ENCODE peak calls at places on chromosomes 6 and 20, in four cellular contexts. S is B cell, N is tibial artery, O is AG09319. B is an unnamed sample.
A peak's percentile ranks its signal among the peaks of the same experiment; 100 is the strongest.

GRCh38 chr6:112780498-112781096 is 433.5 kb downstream of the RFPL4B start:
- DNase-seq in N (peak; percentile 61), S (peak; percentile 29), O (peak; percentile 54), B (peak; percentile 48)

GRCh38 chr6:42255050-42255449 is 37.4 kb upstream of the MRPS10 start:
- DNase-seq in N (no peak), S (no peak), O (no peak), B (no peak)

GRCh38 chr20:31956556-31957220 is 4.8 kb upstream of the PDRG1 start:
- DNase-seq in S (no peak), N (no peak), O (no peak), B (no peak)

GRCh38 chr6:30206152-30206551 is 7.1 kb downstream of the TRIM26 start:
- DNase-seq in N (no peak), S (no peak), O (no peak), B (no peak)

GRCh38 chr20:56665806-56666205 is 36.7 kb downstream of the TFAP2C start:
- DNase-seq in O (no peak), N (no peak), S (no peak), B (no peak)

GRCh38 chr6:168451805-168452204 is 10.8 kb downstream of the SMOC2 start:
- DNase-seq in S (no peak), N (no peak), O (no peak), B (no peak)

GRCh38 chr6:112298816-112299281 is 44.5 kb upstream of the LAMA4 start:
- DNase-seq in N (no peak), S (no peak), O (no peak), B (no peak)

GRCh38 chr6:140475086-140475485 is 1100.6 kb upstream of the CITED2 start:
- DNase-seq in N (no peak), S (no peak), O (no peak), B (no peak)

GRCh38 chr20:10610266-10610665 is 63.5 kb downstream of the JAG1 start:
- DNase-seq in N (no peak), O (no peak), S (no peak), B (no peak)

GRCh38 chr6:14369717-14370116 is 252.1 kb downstream of the CD83 start:
- DNase-seq in O (no peak), S (no peak), N (no peak), B (no peak)

GRCh38 chr6:45314146-45314545 is 14.0 kb upstream of the RUNX2 start:
- DNase-seq in O (no peak), N (no peak), S (no peak), B (no peak)

GRCh38 chr6:166782541-166782940 is 155.5 kb upstream of the RPS6KA2 start:
- DNase-seq in O (no peak), N (no peak), S (no peak), B (no peak)

GRCh38 chr6:137798846-137799245 is 68.2 kb upstream of the TNFAIP3 start:
- DNase-seq in N (no peak), S (no peak), O (no peak), B (no peak)

GRCh38 chr6:2111162-2111677 is 134.2 kb downstream of the GMDS start:
- DNase-seq in S (no peak), N (no peak), O (no peak), B (no peak)

GRCh38 chr20:50292324-50293243 is 102.0 kb downstream of the CEBPB start:
- DNase-seq in O (peak; percentile 97), S (no peak), N (peak; percentile 96), B (peak; percentile 92)

GRCh38 chr6:157974341-157974894 is 7.2 kb upstream of the SYNJ2 start:
- DNase-seq in S (no peak), O (no peak), N (no peak), B (no peak)

GRCh38 chr6:140677781-140678528 is 1303.5 kb upstream of the CITED2 start:
- DNase-seq in S (no peak), O (no peak), N (no peak), B (no peak)

GRCh38 chr6:139290787-139291294 is 957 bp downstream of the TXLNB start:
- DNase-seq in N (peak; percentile 29), S (peak; percentile 64), O (no peak), B (no peak)

GRCh38 chr6:121590438-121590837 is 155.0 kb downstream of the GJA1 start:
- DNase-seq in N (no peak), O (no peak), S (no peak), B (no peak)

GRCh38 chr6:170225852-170226417 is 64.9 kb downstream of the DLL1 start:
- DNase-seq in N (no peak), O (no peak), S (no peak), B (no peak)

GRCh38 chr6:27095914-27096313 is 151.6 kb upstream of the PRSS16 start:
- DNase-seq in N (no peak), S (no peak), O (no peak), B (no peak)

GRCh38 chr6:75855047-75855446 is 106.0 kb downstream of the MYO6 start:
- DNase-seq in O (peak; percentile 32), N (peak; percentile 41), S (no peak), B (no peak)

GRCh38 chr20:6473197-6473596 is 294.3 kb upstream of the BMP2 start:
- DNase-seq in N (no peak), S (no peak), O (peak; percentile 7), B (no peak)

GRCh38 chr6:105272783-105273182 is 93.0 kb upstream of the POPDC3 start:
- DNase-seq in S (no peak), N (no peak), O (no peak), B (no peak)

GRCh38 chr6:127120787-127121636 is 2.5 kb downstream of the RSPO3 start:
- DNase-seq in S (peak; percentile 60), N (peak; percentile 65), O (peak; percentile 57), B (peak; percentile 46)

GRCh38 chr20:42603655-42604054 is 586.1 kb downstream of the PTPRT start:
- DNase-seq in O (no peak), N (no peak), S (no peak), B (no peak)

GRCh38 chr6:24403501-24403824 is 727 bp downstream of the MRS2 start:
- DNase-seq in S (no peak), O (no peak), N (no peak), B (no peak)

GRCh38 chr6:138546733-138547185 is 47.5 kb upstream of the NHSL1 start:
- DNase-seq in O (no peak), S (no peak), N (no peak), B (no peak)

GRCh38 chr6:168926306-168926705 is 327.3 kb downstream of the THBS2 start:
- DNase-seq in O (no peak), N (no peak), S (no peak), B (no peak)

GRCh38 chr6:35675871-35676459 is 12.8 kb downstream of the FKBP5 start:
- DNase-seq in N (no peak), S (no peak), O (no peak), B (no peak)

DNA sequence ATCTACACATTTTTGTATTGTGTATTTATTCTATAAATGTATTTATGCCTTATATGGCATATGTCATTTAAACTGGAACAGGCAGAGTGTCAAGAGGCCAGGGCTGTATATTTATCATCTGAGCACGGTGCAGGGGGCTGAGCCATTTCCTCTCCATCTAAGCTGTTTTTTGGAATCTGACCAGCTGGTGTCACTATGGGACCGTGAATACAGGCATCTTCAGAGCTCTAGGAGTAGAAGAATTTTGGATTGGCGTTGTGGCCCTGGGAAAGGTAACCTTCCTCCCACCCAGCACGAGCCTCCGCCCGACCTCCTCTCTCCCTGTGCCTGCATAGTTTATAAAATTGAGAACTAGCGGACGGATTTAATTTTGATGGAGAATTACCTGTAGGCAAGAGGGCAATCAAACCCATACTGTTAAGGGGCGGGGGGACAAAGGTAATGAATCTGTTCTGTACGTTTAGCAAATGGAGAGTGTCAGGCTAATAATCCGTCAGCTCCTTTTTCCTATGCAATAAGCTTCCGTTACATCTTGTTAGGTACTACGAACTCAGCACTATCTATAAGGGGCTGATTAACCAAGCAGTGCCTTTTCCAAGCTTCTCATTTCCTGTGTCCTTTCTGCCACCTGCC is 29.0 kb upstream of the EEF1E1 start:
- DNase-seq in N (no peak), S (no peak), O (no peak), B (no peak)
- TF ChIP-seq CTCF in N (peak; percentile 67), S (peak; percentile 20), O (peak; percentile 70), B (no peak)

GRCh38 chr6:116060572-116061283 is at the start of gene FRK:
- DNase-seq in S (no peak), O (no peak), N (peak; percentile 34), B (no peak)
- TF ChIP-seq CTCF in S (no peak), O (peak; percentile 11), N (peak; percentile 64), B (no peak)

GRCh38 chr20:22684763-22685443 is 100.5 kb upstream of the FOXA2 start:
- DNase-seq in N (no peak), S (no peak), O (no peak), B (no peak)
- TF ChIP-seq CTCF in N (no peak), S (no peak), O (no peak), B (no peak)

GRCh38 chr6:56513631-56514030 is 129.1 kb downstream of the DST start:
- DNase-seq in S (no peak), O (no peak), N (no peak), B (no peak)

GRCh38 chr6:56511591-56511990 is 131.1 kb downstream of the DST start:
- DNase-seq in N (no peak), O (no peak), S (no peak), B (no peak)

GRCh38 chr6:56514395-56514794 is 128.3 kb downstream of the DST start:
- DNase-seq in N (no peak), S (no peak), O (no peak), B (no peak)

GRCh38 chr6:56509031-56509430 is 133.7 kb downstream of the DST start:
- DNase-seq in O (no peak), S (no peak), N (no peak), B (no peak)

DNA sequence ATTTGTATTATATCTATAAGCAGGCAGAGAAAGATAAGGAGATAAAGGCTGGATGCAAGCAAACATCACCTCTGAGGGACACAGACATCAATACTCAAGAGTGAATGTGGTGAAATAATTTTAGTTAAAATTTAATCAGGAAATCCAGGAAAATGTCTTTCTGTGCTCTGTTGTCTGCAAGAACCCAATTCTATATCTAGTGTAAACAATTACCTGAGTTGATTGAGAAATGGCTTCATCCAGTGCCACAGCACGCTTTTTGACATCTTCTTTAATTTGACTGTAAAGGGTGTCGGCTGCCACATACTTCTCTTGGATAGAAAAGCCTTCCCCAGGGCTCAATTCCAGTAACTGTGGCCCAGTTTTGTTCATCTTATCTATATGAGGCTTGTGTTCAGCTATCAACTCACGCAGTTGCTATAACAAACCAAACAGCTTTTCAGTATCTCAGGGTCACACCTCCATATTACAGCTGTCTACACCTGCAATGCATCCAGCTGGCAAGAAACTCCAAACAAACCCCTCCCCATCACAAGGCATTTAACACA is 131.6 kb downstream of the DST start:
- DNase-seq in S (no peak), N (no peak), O (no peak), B (no peak)
- TF ChIP-seq CTCF in S (no peak), N (no peak), O (no peak), B (no peak)

GRCh38 chr20:17655865-17656489 is 26.1 kb downstream of the RRBP1 start:
- DNase-seq in S (no peak), N (peak; percentile 15), O (no peak), B (no peak)

GRCh38 chr20:17654649-17655285 is 27.3 kb downstream of the RRBP1 start:
- DNase-seq in N (peak; percentile 71), O (no peak), S (no peak), B (no peak)

GRCh38 chr20:17657079-17657825 is 24.8 kb downstream of the RRBP1 start:
- DNase-seq in N (peak; percentile 9), O (no peak), S (no peak), B (no peak)

GRCh38 chr20:17653835-17654648 is 28.0 kb downstream of the RRBP1 start:
- DNase-seq in O (no peak), N (peak; percentile 18), S (no peak), B (no peak)

GRCh38 chr20:17655286-17655651 is 26.8 kb downstream of the RRBP1 start:
- DNase-seq in S (no peak), O (no peak), N (peak; percentile 11), B (no peak)
- TF ChIP-seq CTCF in S (peak; percentile 5), O (no peak), N (no peak), B (no peak)

B was measured in omental fat pad.